ENCODE peak calls at places on chromosomes 4 and X, in seven cellular contexts. R is H1, O is GM12878, X is K562, M is HCT116, I is HepG2, S is SK-N-SH. T is an unnamed sample.

GRCh38 chr4:62003695-62004094 is 803.6 kb downstream of the ADGRL3 start:
- DNase-seq in R (no peak), O (no peak), X (no peak), M (no peak), I (no peak), S (no peak), T (no peak)

GRCh38 chr4:17152941-17153340 is 254.5 kb upstream of the LDB2 start:
- DNase-seq in R (no peak), O (no peak), X (no peak), M (no peak), I (no peak), S (no peak), T (no peak)

GRCh38 chrX:150032742-150033141 is 94.5 kb upstream of the EOLA2 start:
- DNase-seq in R (no peak), O (no peak), X (no peak), M (no peak), I (no peak), S (no peak), T (no peak)

GRCh38 chrX:119880552-119881437 is 9.2 kb downstream of the NDUFA1 start:
- DNase-seq in R (no peak), O (peak; percentile 35), X (peak; percentile 60), M (peak; percentile 23), I (peak; percentile 45), S (peak; percentile 71), T (peak; percentile 57)

GRCh38 chr4:98504091-98504490 is 154.3 kb downstream of the TSPAN5 start:
- DNase-seq in R (no peak), O (no peak), X (no peak), M (no peak), I (no peak), S (no peak), T (no peak)

GRCh38 chr4:133147365-133147821 is 1.7 kb upstream of the PCDH10 start:
- DNase-seq in R (peak; percentile 47), O (no peak), X (no peak), M (no peak), I (no peak), S (no peak), T (no peak)

GRCh38 chr4:121191351-121191750 is 27.2 kb upstream of the TNIP3 start:
- DNase-seq in R (no peak), O (no peak), X (no peak), M (no peak), I (no peak), S (no peak), T (no peak)

GRCh38 chrX:288561-288991 is 7.4 kb downstream of the PLCXD1 start:
- DNase-seq in R (no peak), O (no peak), X (no peak), M (no peak), I (no peak), S (no peak), T (no peak)

GRCh38 chr4:66741081-66741480 is 804.2 kb downstream of the CENPC start:
- DNase-seq in R (no peak), O (no peak), X (no peak), M (no peak), I (no peak), S (no peak), T (no peak)

GRCh38 chr4:38670939-38671593 is 7.1 kb downstream of the KLF3 start:
- DNase-seq in R (no peak), O (no peak), X (no peak), M (no peak), I (no peak), S (no peak), T (no peak)

GRCh38 chr4:124423160-124423559 is 289.4 kb downstream of the ANKRD50 start:
- DNase-seq in R (no peak), O (no peak), X (no peak), M (no peak), I (no peak), S (no peak), T (no peak)

GRCh38 chrX:18992829-18993228 is 8.9 kb upstream of the PHKA2 start:
- DNase-seq in R (no peak), O (no peak), X (no peak), M (no peak), I (no peak), S (no peak), T (no peak)
- TF ChIP-seq JUND in R (no peak), O (no peak), X (no peak), M (no peak), I (no peak), S (no peak), T (no peak)

DNA sequence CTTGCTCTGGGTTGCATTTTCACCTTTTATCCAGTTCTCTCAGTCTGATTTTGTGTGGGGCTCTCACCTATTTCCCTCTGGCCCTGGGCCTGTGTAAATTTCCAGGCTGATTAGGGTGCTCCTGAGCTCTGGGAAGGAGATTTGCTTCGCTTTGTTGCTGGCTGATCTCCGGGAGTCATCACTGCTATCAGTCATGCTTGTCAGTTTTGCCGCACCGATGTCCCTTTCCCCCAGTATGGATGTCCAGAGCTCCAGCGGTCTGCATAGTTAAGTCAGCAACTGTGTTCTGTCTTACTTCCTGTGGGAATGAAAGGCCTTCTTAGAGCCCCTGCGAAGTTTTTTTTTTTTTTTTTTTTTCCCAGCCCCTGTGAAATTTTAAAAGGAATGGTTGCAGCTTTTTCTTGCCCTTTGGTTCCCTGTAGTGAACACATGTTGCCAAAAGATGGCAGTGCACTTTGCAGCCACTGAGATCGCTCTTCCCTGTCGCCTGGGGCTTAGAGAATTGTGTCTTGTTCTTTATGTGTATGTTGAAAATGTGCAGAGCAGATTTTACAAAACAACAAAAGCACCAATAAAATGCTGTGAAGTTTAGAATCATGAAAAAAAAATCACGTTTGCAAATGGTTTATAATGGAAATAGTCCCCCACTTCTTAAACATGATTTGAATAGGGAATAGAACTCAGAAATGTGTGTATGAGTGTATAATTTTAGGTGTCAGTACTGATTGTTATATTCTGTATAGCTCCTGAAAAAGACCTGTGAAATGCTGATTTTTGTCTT is 109.2 kb upstream of the SLC4A4 start:
- DNase-seq in R (no peak), O (no peak), X (peak; percentile 37), M (peak; percentile 7), I (peak; percentile 5), S (peak; percentile 36), T (peak; percentile 27)
- TF ChIP-seq JUND in R (no peak), O (no peak), X (no peak), M (no peak), I (no peak), S (no peak), T (no peak)

DNA sequence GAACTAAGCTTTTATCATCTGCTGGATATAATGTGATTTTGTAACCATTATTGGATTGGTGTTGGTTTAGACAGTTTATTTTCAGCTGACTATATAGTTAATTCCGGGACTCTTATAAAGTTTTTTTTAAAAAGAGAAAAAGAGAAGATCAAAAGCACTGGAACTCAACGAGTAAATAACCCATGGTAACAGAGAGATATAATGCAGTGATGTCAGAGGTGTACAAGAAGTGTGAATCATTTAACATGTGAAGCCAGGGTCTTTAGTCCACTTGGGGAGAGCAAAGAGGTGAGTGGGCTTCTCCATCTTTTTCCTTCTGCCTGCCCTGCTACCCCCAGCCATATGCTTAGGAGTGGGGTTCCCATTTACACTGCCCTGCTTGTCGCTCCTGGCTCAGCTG is 3.2 kb downstream of the TMEM165 start:
- DNase-seq in R (no peak), O (no peak), X (peak; percentile 29), M (no peak), I (peak; percentile 10), S (peak; percentile 30), T (no peak)
- TF ChIP-seq JUND in R (no peak), O (no peak), X (no peak), M (no peak), I (no peak), S (no peak), T (no peak)

GRCh38 chrX:116726806-116727205 is 264.0 kb upstream of the CT83 start:
- DNase-seq in R (no peak), O (no peak), X (no peak), M (no peak), I (no peak), S (no peak), T (no peak)
- TF ChIP-seq JUND in R (no peak), O (no peak), X (no peak), M (no peak), I (no peak), S (no peak), T (no peak)

GRCh38 chr4:28792917-28793597 is 1927.1 kb upstream of the PCDH7 start:
- DNase-seq in R (no peak), O (no peak), X (no peak), M (no peak), I (no peak), S (no peak), T (no peak)
- TF ChIP-seq JUND in R (no peak), O (no peak), X (no peak), M (no peak), I (no peak), S (no peak), T (no peak)

GRCh38 chr4:71259911-71260331 is 78.9 kb upstream of the SLC4A4 start:
- DNase-seq in R (no peak), O (no peak), X (no peak), M (no peak), I (no peak), S (no peak), T (no peak)
- TF ChIP-seq JUND in R (no peak), O (no peak), X (no peak), M (no peak), I (no peak), S (no peak), T (no peak)

T was measured in T47D.